ENCODE peak calls at places on chromosomes 3 and 15, in seven cellular contexts. S is neuronal stem cell; W is activated CD8-positive, alpha-beta memory T cell treated with anti-CD3 and anti-CD28 coated beads, Interleukin-2, amount 50 U/mL, for 48 hours; K is NCI-H774; D is lower lobe of right lung; N is left lobe of liver; C is MM.1S. V is an unnamed sample.

GRCh38 chr3:108879915-108880314 is 57.3 kb downstream of the TRAT1 start:
- DNase-seq in K (no peak), D (no peak), S (no peak), W (no peak), C (peak; percentile 26), N (no peak), V (no peak)

GRCh38 chr15:64682255-64682654 is 93.1 kb downstream of the RBPMS2 start:
- DNase-seq in W (no peak), K (no peak), D (no peak), C (no peak), N (no peak), S (no peak), V (no peak)

GRCh38 chr3:4812509-4812908 is 166.7 kb upstream of the BHLHE40 start:
- DNase-seq in D (no peak), N (no peak), W (no peak), K (no peak), C (no peak), S (no peak), V (no peak)

GRCh38 chr3:179068779-179069530 is 2.7 kb downstream of the ZMAT3 start:
- DNase-seq in S (no peak), W (no peak), C (no peak), K (no peak), D (no peak), N (no peak), V (no peak)

GRCh38 chr15:45457215-45457614 is 65.3 kb downstream of the SLC30A4 start:
- DNase-seq in D (no peak), N (no peak), C (no peak), K (no peak), S (no peak), W (peak; percentile 65), V (no peak)

GRCh38 chr15:31320022-31320421 is 6.6 kb upstream of the KLF13 start:
- DNase-seq in C (no peak), N (no peak), D (no peak), S (no peak), K (no peak), W (no peak), V (no peak)

GRCh38 chr3:192819001-192819569 is 91.7 kb upstream of the FGF12 start:
- DNase-seq in N (no peak), C (no peak), W (no peak), S (no peak), D (no peak), K (no peak), V (peak; percentile 88)

GRCh38 chr3:187352581-187353575 is 15.3 kb upstream of the RTP4 start:
- DNase-seq in N (no peak), S (no peak), W (no peak), C (no peak), D (no peak), K (no peak), V (no peak)

GRCh38 chr3:155064920-155065319 is 15.2 kb upstream of the MME start:
- DNase-seq in K (no peak), D (no peak), N (no peak), C (no peak), S (no peak), W (no peak), V (no peak)

GRCh38 chr3:98274914-98275313 is 7.4 kb upstream of the OR5H2 start:
- DNase-seq in C (no peak), W (no peak), S (no peak), D (no peak), K (no peak), N (no peak), V (no peak)

GRCh38 chr15:70151008-70151407 is 53.3 kb upstream of the TLE3 start:
- DNase-seq in K (no peak), W (no peak), C (no peak), D (no peak), N (no peak), S (no peak), V (no peak)

GRCh38 chr3:194565597-194566190 is 67.5 kb downstream of the TMEM44 start:
- DNase-seq in K (no peak), W (no peak), D (no peak), N (no peak), S (no peak), C (no peak), V (no peak)

GRCh38 chr15:59304807-59305206 is 67.9 kb downstream of the MYO1E start:
- DNase-seq in D (no peak), S (no peak), K (no peak), C (no peak), W (no peak), N (no peak), V (no peak)

GRCh38 chr15:80404057-80404718 is at the start of gene ARNT2:
- DNase-seq in S (peak; percentile 66), K (peak; percentile 24), C (peak; percentile 30), N (no peak), D (peak; percentile 49), W (no peak), V (no peak)

V was measured in epithelial cell of proximal tubule.